ENCODE peak calls at places on chromosomes 1 and 21, in nine cellular contexts. K is lower lobe of right lung, W is Panc1, I is endothelial cell of umbilical vein, S is ovary, D is heart right ventricle, Q is adrenal gland, Y is thoracic aorta, C is SK-N-SH. H is an unnamed sample. For H3K4me1, the result is how much of the 10 kb centered on the place peaks cover.

GRCh38 chr1:118905206-118905605 is 82.9 kb downstream of the TBX15 start:
- DNase-seq in K (no peak), W (no peak), I (no peak), S (no peak), D (no peak), Q (no peak), Y (no peak), C (no peak), H (no peak)

GRCh38 chr1:3741566-3742438 is 10.4 kb upstream of the CCDC27 start:
- DNase-seq in K (no peak), W (no peak), I (no peak), S (no peak), D (no peak), Q (no peak), Y (no peak), C (no peak), H (no peak)

GRCh38 chr1:115463347-115463746 is 125.3 kb upstream of the NGF start:
- DNase-seq in K (no peak), W (no peak), I (no peak), S (no peak), D (peak), Q (no peak), Y (no peak), C (no peak), H (no peak)

GRCh38 chr1:166390406-166390805 is 223.6 kb upstream of the FAM78B start:
- DNase-seq in K (no peak), W (no peak), I (no peak), S (no peak), D (no peak), Q (no peak), Y (no peak), C (peak), H (no peak)

GRCh38 chr1:232009741-232010140 is 383.2 kb downstream of the DISC1 start:
- DNase-seq in K (no peak), W (no peak), I (peak), S (no peak), D (no peak), Q (no peak), Y (no peak), C (no peak), H (no peak)

GRCh38 chr1:59107516-59107915 is 189.4 kb upstream of the FGGY start:
- DNase-seq in K (no peak), W (no peak), I (no peak), S (peak), D (peak), Q (peak), Y (peak), C (no peak), H (peak)

GRCh38 chr1:192573499-192573898 is 2.1 kb upstream of the RGS1 start:
- DNase-seq in K (no peak), W (no peak), I (no peak), S (no peak), D (no peak), Q (no peak), Y (no peak), C (no peak), H (no peak)

GRCh38 chr21:15241997-15242767 is 177.4 kb upstream of the NRIP1 start:
- DNase-seq in K (no peak), W (no peak), I (peak), S (no peak), D (no peak), Q (no peak), Y (no peak), C (no peak), H (no peak)

GRCh38 chr1:175881571-175881970 is 138.2 kb upstream of the TNR start:
- DNase-seq in K (no peak), W (no peak), I (no peak), S (no peak), D (no peak), Q (no peak), Y (no peak), C (peak), H (no peak)

GRCh38 chr21:33305344-33305671 is 19.5 kb upstream of the IFNAR1 start:
- DNase-seq in K (no peak), W (no peak), I (no peak), S (no peak), D (no peak), Q (no peak), Y (no peak), C (no peak), H (no peak)

GRCh38 chr1:232965124-232965911 is 14.9 kb downstream of the NTPCR start:
- DNase-seq in K (no peak), W (no peak), I (no peak), S (no peak), D (no peak), Q (no peak), Y (no peak), C (no peak), H (no peak)

GRCh38 chr1:95035536-95035935 is 37.2 kb downstream of the ALG14 start:
- DNase-seq in K (no peak), W (no peak), I (no peak), S (no peak), D (no peak), Q (no peak), Y (no peak), C (no peak), H (no peak)

GRCh38 chr1:96519851-96520281 is 201.7 kb upstream of the PTBP2 start:
- DNase-seq in K (no peak), W (no peak), I (no peak), S (no peak), D (no peak), Q (no peak), Y (no peak), C (no peak), H (no peak)

GRCh38 chr1:89760496-89760895 is 60.3 kb upstream of the LRRC8D start:
- DNase-seq in K (no peak), W (no peak), I (peak), S (no peak), D (no peak), Q (no peak), Y (no peak), C (no peak), H (no peak)

GRCh38 chr1:95309031-95309459 is 75.0 kb downstream of the RWDD3 start:
- DNase-seq in K (no peak), W (no peak), I (no peak), S (no peak), D (peak), Q (peak), Y (no peak), C (peak), H (no peak)

GRCh38 chr1:101338714-101339430 is 102.1 kb downstream of the S1PR1 start:
- DNase-seq in K (no peak), W (no peak), I (no peak), S (no peak), D (no peak), Q (no peak), Y (no peak), C (no peak), H (no peak)

GRCh38 chr1:70764747-70765146 is 282.9 kb downstream of the PTGER3 start:
- DNase-seq in K (no peak), W (no peak), I (no peak), S (no peak), D (no peak), Q (no peak), Y (no peak), C (no peak), H (no peak)

DNA sequence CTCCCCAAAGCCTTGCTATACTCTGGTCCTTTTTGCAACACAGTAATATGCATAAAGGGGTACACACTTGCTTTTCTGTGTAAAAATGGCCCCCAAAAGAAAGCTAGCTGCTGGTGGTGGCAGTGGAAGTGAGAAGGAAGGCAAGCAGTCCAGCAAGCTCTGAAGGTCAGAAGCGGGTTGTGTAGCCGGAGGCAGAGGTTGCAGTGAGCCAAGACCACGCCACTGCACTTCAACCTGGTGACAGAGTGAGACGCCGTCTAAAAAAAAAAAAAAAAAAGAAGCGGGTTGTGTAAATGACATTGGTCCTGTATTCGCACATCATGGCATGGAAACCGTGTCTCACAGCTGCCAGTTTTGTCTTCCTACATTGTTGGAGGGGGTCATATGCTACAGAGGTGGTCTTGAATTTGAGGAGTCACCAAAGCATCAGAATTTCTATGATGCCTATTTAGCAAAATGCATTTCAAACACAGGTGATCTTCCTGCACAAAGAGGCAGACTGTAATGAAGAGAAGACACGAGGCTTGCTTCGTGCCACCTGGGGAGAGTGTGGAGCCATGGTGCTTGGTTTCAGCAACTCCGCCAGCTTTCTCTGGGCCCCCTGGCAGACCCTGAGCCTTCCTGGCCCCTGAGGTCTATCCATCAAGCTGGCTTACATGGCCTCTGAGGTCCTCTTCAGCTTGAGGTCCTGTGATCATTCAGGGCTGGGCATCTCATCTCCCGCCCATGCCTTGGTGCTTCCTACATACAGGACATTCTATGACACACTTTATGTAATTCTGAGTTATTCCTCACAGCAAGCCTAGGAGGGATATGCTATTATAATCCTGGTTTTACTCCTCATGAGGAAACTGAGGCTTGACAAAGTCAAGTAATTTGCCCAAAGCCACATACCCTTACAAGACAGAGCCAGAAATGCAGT is 71.0 kb downstream of the TOMM20 start:
- DNase-seq in K (peak), W (no peak), I (no peak), S (no peak), D (no peak), Q (no peak), Y (no peak), C (no peak), H (no peak)
- H3K27ac ChIP-seq in K (no peak), W (peak), I (no peak), S (no peak), D (no peak), Q (no peak), Y (no peak), C (no peak), H (no peak)

DNA sequence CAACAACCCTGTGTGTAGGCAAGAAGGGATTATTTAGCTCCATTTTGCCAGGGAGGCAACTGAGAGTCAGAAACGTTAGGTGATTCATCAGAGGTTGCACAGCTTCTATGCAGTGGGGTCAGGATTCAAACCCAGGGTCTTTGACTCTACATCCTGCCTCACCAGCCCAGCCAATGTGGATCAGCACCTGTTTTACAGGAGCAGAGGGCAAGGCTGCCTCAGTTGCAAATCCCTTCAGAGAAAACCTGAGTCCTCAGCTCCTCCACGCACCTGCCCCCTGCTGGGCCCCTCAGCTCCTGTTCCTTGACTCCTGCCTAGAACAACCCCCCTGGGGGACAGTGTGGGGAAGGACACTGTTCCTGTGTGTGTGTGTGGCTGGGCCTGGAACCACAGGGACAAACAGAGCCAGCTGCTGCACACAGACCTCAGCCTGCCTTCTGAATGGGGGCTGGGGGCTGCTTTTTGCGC is 61.6 kb downstream of the LRRN2 start:
- DNase-seq in K (no peak), W (no peak), I (no peak), S (no peak), D (no peak), Q (no peak), Y (no peak), C (peak), H (no peak)
- TF ChIP-seq CTCF in K (no peak), W (no peak), I (peak), S (no peak), D (no peak), Q (no peak), Y (no peak), C (no peak), H (no peak)

GRCh38 chr1:224433041-224433670 is 1.4 kb downstream of the WDR26 start:
- DNase-seq in K (peak), W (no peak), I (peak), S (peak), D (no peak), Q (peak), Y (no peak), C (peak), H (no peak)
- H3K4me1 ChIP-seq in K (half or more), W (under half), I (under half), S (under half), D (half or more), Q (under half), Y (under half), C (under half), H (half or more)

GRCh38 chr1:93807301-93807930 is 71.6 kb downstream of the DNTTIP2 start:
- DNase-seq in K (no peak), W (no peak), I (no peak), S (no peak), D (no peak), Q (no peak), Y (no peak), C (no peak), H (no peak)

GRCh38 chr1:93801471-93801870 is 77.5 kb downstream of the DNTTIP2 start:
- DNase-seq in K (no peak), W (no peak), I (no peak), S (no peak), D (no peak), Q (no peak), Y (no peak), C (no peak), H (no peak)

GRCh38 chr1:93810316-93810715 is 68.7 kb downstream of the DNTTIP2 start:
- DNase-seq in K (no peak), W (no peak), I (no peak), S (no peak), D (no peak), Q (no peak), Y (no peak), C (no peak), H (no peak)

GRCh38 chr1:93804412-93804811 is 74.6 kb downstream of the DNTTIP2 start:
- DNase-seq in K (no peak), W (no peak), I (peak), S (no peak), D (peak), Q (peak), Y (peak), C (no peak), H (no peak)

GRCh38 chr1:93805027-93805426 is 74.0 kb downstream of the DNTTIP2 start:
- DNase-seq in K (no peak), W (no peak), I (peak), S (no peak), D (no peak), Q (no peak), Y (no peak), C (no peak), H (no peak)
- H3K27ac ChIP-seq in K (peak), W (peak), I (peak), S (no peak), D (peak), Q (no peak), Y (peak), C (peak), H (peak)

DNA sequence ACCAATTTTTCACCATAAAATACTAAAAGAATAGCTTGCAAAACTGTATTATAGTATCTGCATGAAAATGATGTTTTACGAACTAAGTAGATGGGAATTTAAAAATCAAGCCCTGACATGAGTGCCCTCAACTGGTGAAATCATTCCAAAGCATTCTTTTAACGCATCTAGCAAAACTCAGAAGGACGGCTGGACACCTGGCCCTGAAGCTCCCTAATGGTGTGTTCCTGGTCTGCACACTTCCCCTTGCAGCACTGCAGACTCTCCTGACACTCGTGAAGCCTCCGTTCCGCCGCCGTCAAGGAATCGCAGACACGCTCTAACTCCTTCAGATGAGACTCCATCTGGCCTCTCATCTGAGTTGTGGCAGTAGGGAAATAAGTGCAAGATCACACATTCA is 39.9 kb downstream of the ODF2L start:
- DNase-seq in K (peak), W (no peak), I (no peak), S (no peak), D (no peak), Q (no peak), Y (no peak), C (no peak), H (no peak)
- TF ChIP-seq CTCF in K (no peak), W (peak), I (no peak), S (no peak), D (peak), Q (no peak), Y (no peak), C (peak), H (no peak)

GRCh38 chr1:201713093-201713810 is 115.7 kb upstream of the IPO9 start:
- DNase-seq in K (peak), W (peak), I (peak), S (peak), D (peak), Q (peak), Y (peak), C (no peak), H (peak)

GRCh38 chr1:201715801-201716741 is 112.9 kb upstream of the IPO9 start:
- DNase-seq in K (no peak), W (no peak), I (no peak), S (peak), D (no peak), Q (peak), Y (no peak), C (no peak), H (no peak)

GRCh38 chr1:201715351-201715750 is 113.6 kb upstream of the IPO9 start:
- DNase-seq in K (no peak), W (no peak), I (no peak), S (no peak), D (no peak), Q (no peak), Y (no peak), C (no peak), H (no peak)

GRCh38 chr1:201716742-201717135 is 112.2 kb upstream of the IPO9 start:
- DNase-seq in K (no peak), W (no peak), I (no peak), S (no peak), D (no peak), Q (no peak), Y (no peak), C (no peak), H (no peak)

GRCh38 chr1:201714542-201715276 is 114.2 kb upstream of the IPO9 start:
- DNase-seq in K (peak), W (peak), I (peak), S (peak), D (peak), Q (peak), Y (peak), C (no peak), H (peak)
- H3K4me1 ChIP-seq in K (half or more), W (half or more), I (under half), S (under half), D (half or more), Q (under half), Y (half or more), C (half or more), H (half or more)

GRCh38 chr1:91827094-91828006 is 58.6 kb downstream of the TGFBR3 start:
- DNase-seq in K (peak), W (no peak), I (no peak), S (no peak), D (peak), Q (no peak), Y (no peak), C (no peak), H (peak)
- H3K27ac ChIP-seq in K (peak), W (peak), I (no peak), S (no peak), D (peak), Q (no peak), Y (no peak), C (no peak), H (peak)

DNA sequence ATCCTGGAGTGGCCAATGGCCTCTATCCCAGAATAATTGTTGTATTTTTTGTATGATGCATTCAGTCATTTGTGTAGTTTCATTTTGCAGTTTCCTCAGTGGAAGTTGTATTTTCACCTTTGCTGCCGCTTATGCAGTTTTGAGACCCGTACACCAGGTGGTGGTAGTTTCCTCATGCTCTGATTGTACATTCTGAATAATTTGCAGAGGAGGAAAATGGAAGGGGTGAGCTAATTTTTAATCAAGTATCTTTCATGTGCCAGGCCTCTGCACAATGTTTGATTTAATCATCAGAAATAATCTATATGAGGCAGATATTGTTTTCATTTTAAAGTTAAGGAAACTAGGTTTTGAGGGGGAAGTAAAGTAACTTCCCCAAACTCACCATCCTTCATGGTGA is 29.5 kb downstream of the HLX start:
- DNase-seq in K (no peak), W (peak), I (peak), S (no peak), D (no peak), Q (no peak), Y (no peak), C (no peak), H (no peak)
- TF ChIP-seq CTCF in K (peak), W (peak), I (peak), S (no peak), D (peak), Q (no peak), Y (peak), C (peak), H (peak)

GRCh38 chr1:16115468-16116363 is 40.2 kb downstream of the EPHA2 start:
- DNase-seq in K (peak), W (no peak), I (no peak), S (no peak), D (no peak), Q (peak), Y (no peak), C (no peak), H (no peak)
- H3K4me1 ChIP-seq in K (under half), W (under half), I (under half), S (under half), D (under half), Q (under half), Y (under half), C (under half), H (under half)

GRCh38 chr1:234845097-234845660 is 235.2 kb upstream of the IRF2BP2 start:
- DNase-seq in K (no peak), W (no peak), I (peak), S (no peak), D (no peak), Q (no peak), Y (no peak), C (no peak), H (no peak)
- H3K27ac ChIP-seq in K (no peak), W (peak), I (peak), S (no peak), D (peak), Q (no peak), Y (no peak), C (no peak), H (peak)

H was measured in left ventricle myocardium inferior.